ENCODE peak calls at places on chromosomes 5 and 9, in four cellular contexts. M, X, Z and S are unnamed samples.

GRCh38 chr9:99485461-99485860 is 263.4 kb downstream of the SEC61B start:
- DNase-seq in M (no peak), X (peak; percentile 85), Z (no peak), S (peak; percentile 66)

GRCh38 chr9:136808075-136808780 is 480 bp downstream of the RABL6 start:
- DNase-seq in M (no peak), X (peak; percentile 17), Z (peak; percentile 55), S (peak; percentile 93)

GRCh38 chr9:93233033-93233432 is 49.1 kb downstream of the WNK2 start:
- DNase-seq in M (no peak), X (no peak), Z (no peak), S (peak; percentile 46)

GRCh38 chr5:129249891-129250290 is 155.3 kb downstream of the ISOC1 start:
- DNase-seq in M (no peak), X (no peak), Z (no peak), S (no peak)

GRCh38 chr9:113347479-113347878 is 1.9 kb upstream of the BSPRY start:
- DNase-seq in M (no peak), X (no peak), Z (no peak), S (no peak)

GRCh38 chr5:175448276-175448675 is 4.3 kb upstream of the DRD1 start:
- DNase-seq in M (no peak), X (no peak), Z (no peak), S (no peak)

GRCh38 chr5:1488882-1489680 is 34.7 kb downstream of the LPCAT1 start:
- DNase-seq in M (no peak), X (peak; percentile 77), Z (peak; percentile 66), S (peak; percentile 100)

GRCh38 chr5:109707531-109707930 is 17.8 kb downstream of the MAN2A1 start:
- DNase-seq in M (no peak), X (no peak), Z (no peak), S (no peak)

GRCh38 chr5:55923177-55923872 is 71.4 kb downstream of the IL6ST start:
- DNase-seq in M (no peak), X (peak; percentile 21), Z (peak; percentile 45), S (no peak)

GRCh38 chr5:74288448-74289109 is 351.9 kb downstream of the ENC1 start:
- DNase-seq in M (no peak), X (no peak), Z (no peak), S (no peak)

GRCh38 chr9:131869312-131869711 is 129.4 kb upstream of the RAPGEF1 start:
- DNase-seq in M (no peak), X (no peak), Z (no peak), S (no peak)

GRCh38 chr5:146076028-146076427 is 29.3 kb downstream of the PLAC8L1 start:
- DNase-seq in M (no peak), X (no peak), Z (no peak), S (no peak)

GRCh38 chr9:101509572-101509971 is 24.1 kb upstream of the RNF20 start:
- DNase-seq in M (no peak), X (peak; percentile 34), Z (no peak), S (no peak)